ENCODE peak calls at places on chromosomes 11 and 22, in nine cellular contexts. O is spleen, C is GM06990, L is left ventricle myocardium inferior, Y is pancreas, U is fibroblast of mammary gland, G is astrocyte of the spinal cord, S is NB4, T is fibroblast of the aortic adventitia. F is an unnamed sample.

GRCh38 chr11:44548032-44548695 is 17.3 kb upstream of the CD82 start:
- DNase-seq in O (no peak), C (no peak), L (no peak), Y (no peak), U (no peak), G (no peak), S (no peak), T (no peak), F (no peak)

GRCh38 chr11:64306876-64307622 is 1.7 kb downstream of the ESRRA start:
- DNase-seq in O (peak), C (no peak), L (no peak), Y (no peak), U (no peak), G (no peak), S (peak), T (no peak), F (peak)

GRCh38 chr11:4072668-4073285 is 21.8 kb upstream of the RRM1 start:
- DNase-seq in O (no peak), C (no peak), L (no peak), Y (peak), U (peak), G (peak), S (peak), T (peak), F (peak)

GRCh38 chr22:20457506-20458240 is 20.0 kb upstream of the SCARF2 start:
- DNase-seq in O (peak), C (no peak), L (no peak), Y (no peak), U (no peak), G (no peak), S (no peak), T (no peak), F (no peak)

GRCh38 chr11:16605440-16605970 is 132.9 kb upstream of the C11orf58 start:
- DNase-seq in O (peak), C (no peak), L (no peak), Y (peak), U (no peak), G (peak), S (no peak), T (no peak), F (no peak)

GRCh38 chr11:59891781-59892181 is 13.2 kb downstream of the OOSP3 start:
- DNase-seq in O (no peak), C (no peak), L (no peak), Y (no peak), U (no peak), G (no peak), S (peak), T (no peak), F (no peak)

GRCh38 chr11:107197932-107198331 is 179.7 kb upstream of the GUCY1A2 start:
- DNase-seq in O (no peak), C (no peak), L (no peak), Y (no peak), U (no peak), G (no peak), S (no peak), T (no peak), F (no peak)

GRCh38 chr11:97961431-97961830 is 1059.3 kb upstream of the CNTN5 start:
- DNase-seq in O (no peak), C (no peak), L (no peak), Y (no peak), U (no peak), G (no peak), S (no peak), T (no peak), F (no peak)

GRCh38 chr11:17771415-17771814 is 36.8 kb downstream of the KCNC1 start:
- DNase-seq in O (no peak), C (no peak), L (no peak), Y (no peak), U (no peak), G (no peak), S (no peak), T (no peak), F (no peak)

GRCh38 chr22:18042685-18043084 is 18.3 kb upstream of the MICAL3 start:
- DNase-seq in O (no peak), C (no peak), L (no peak), Y (no peak), U (no peak), G (no peak), S (peak), T (no peak), F (no peak)

GRCh38 chr11:110069158-110069737 is 23.9 kb upstream of the ZC3H12C start:
- DNase-seq in O (no peak), C (no peak), L (peak), Y (no peak), U (peak), G (peak), S (peak), T (peak), F (peak)

GRCh38 chr22:23542933-23543332 is 37.2 kb downstream of the IGLL1 start:
- DNase-seq in O (no peak), C (no peak), L (no peak), Y (no peak), U (peak), G (no peak), S (no peak), T (peak), F (no peak)

GRCh38 chr11:72958790-72959189 is 144.6 kb downstream of the ATG16L2 start:
- DNase-seq in O (no peak), C (no peak), L (no peak), Y (no peak), U (no peak), G (no peak), S (no peak), T (no peak), F (no peak)

GRCh38 chr11:1227551-1228182 is 4.8 kb downstream of the MUC5B start:
- DNase-seq in O (peak), C (no peak), L (no peak), Y (no peak), U (no peak), G (no peak), S (no peak), T (no peak), F (no peak)

GRCh38 chr22:46663001-46663400 is 42.8 kb downstream of the GRAMD4 start:
- DNase-seq in O (no peak), C (no peak), L (no peak), Y (no peak), U (no peak), G (no peak), S (no peak), T (no peak), F (no peak)

GRCh38 chr22:35480627-35481565 is 59.7 kb upstream of the RASD2 start:
- DNase-seq in O (peak), C (no peak), L (no peak), Y (no peak), U (no peak), G (no peak), S (no peak), T (no peak), F (no peak)

GRCh38 chr11:70210051-70210501 is 7.0 kb downstream of the FADD start:
- DNase-seq in O (peak), C (no peak), L (no peak), Y (no peak), U (peak), G (peak), S (no peak), T (peak), F (no peak)

GRCh38 chr22:35154937-35155387 is 89.0 kb downstream of the ISX start:
- DNase-seq in O (peak), C (no peak), L (peak), Y (peak), U (peak), G (peak), S (peak), T (peak), F (peak)

GRCh38 chr22:17120281-17120680 is 879 bp downstream of the TMEM121B start:
- DNase-seq in O (peak), C (peak), L (peak), Y (peak), U (peak), G (peak), S (peak), T (peak), F (peak)

GRCh38 chr11:93498099-93499040 is 44.8 kb downstream of the SMCO4 start:
- DNase-seq in O (no peak), C (no peak), L (no peak), Y (no peak), U (peak), G (peak), S (no peak), T (peak), F (no peak)

GRCh38 chr22:17234144-17234623 is 14.9 kb upstream of the ADA2 start:
- DNase-seq in O (peak), C (no peak), L (no peak), Y (no peak), U (peak), G (no peak), S (no peak), T (no peak), F (no peak)

GRCh38 chr11:34970480-34970879 is 54.1 kb downstream of the PDHX start:
- DNase-seq in O (no peak), C (no peak), L (no peak), Y (no peak), U (peak), G (no peak), S (no peak), T (no peak), F (no peak)

GRCh38 chr11:10984250-10984649 is 126.4 kb upstream of the ZBED5 start:
- DNase-seq in O (no peak), C (no peak), L (no peak), Y (no peak), U (peak), G (no peak), S (peak), T (no peak), F (no peak)

GRCh38 chr11:71193431-71193830 is 58.9 kb downstream of the SHANK2 start:
- DNase-seq in O (peak), C (no peak), L (no peak), Y (no peak), U (no peak), G (no peak), S (no peak), T (no peak), F (no peak)

GRCh38 chr22:32539631-32540449 is 65.2 kb downstream of the FBXO7 start:
- DNase-seq in O (no peak), C (no peak), L (no peak), Y (no peak), U (no peak), G (no peak), S (peak), T (no peak), F (peak)

GRCh38 chr11:120125005-120125404 is 12.9 kb downstream of the TRIM29 start:
- DNase-seq in O (no peak), C (no peak), L (no peak), Y (no peak), U (peak), G (peak), S (peak), T (no peak), F (no peak)

GRCh38 chr11:119107538-119108150 is 500 bp downstream of the C2CD2L start:
- DNase-seq in O (no peak), C (no peak), L (no peak), Y (no peak), U (no peak), G (no peak), S (peak), T (no peak), F (no peak)

GRCh38 chr11:110125632-110126031 is 32.4 kb downstream of the ZC3H12C start:
- DNase-seq in O (no peak), C (no peak), L (no peak), Y (no peak), U (peak), G (peak), S (no peak), T (peak), F (no peak)

GRCh38 chr22:50360578-50360977 is 17.5 kb downstream of the PPP6R2 start:
- DNase-seq in O (no peak), C (no peak), L (no peak), Y (no peak), U (no peak), G (no peak), S (no peak), T (no peak), F (no peak)

GRCh38 chr11:104221455-104221854 is 57.5 kb upstream of the PDGFD start:
- DNase-seq in O (no peak), C (no peak), L (no peak), Y (no peak), U (no peak), G (no peak), S (no peak), T (no peak), F (no peak)

GRCh38 chr11:11074686-11075370 is 217.0 kb upstream of the ZBED5 start:
- DNase-seq in O (no peak), C (no peak), L (no peak), Y (no peak), U (no peak), G (no peak), S (no peak), T (no peak), F (no peak)

GRCh38 chr11:67354314-67355022 is 1.1 kb upstream of the POLD4 start:
- DNase-seq in O (peak), C (no peak), L (peak), Y (peak), U (peak), G (peak), S (peak), T (peak), F (no peak)
- TF ChIP-seq CTCF in O (no peak), C (no peak), L (peak), Y (no peak), U (peak), G (peak), S (no peak), T (peak), F (no peak)

GRCh38 chr11:62030071-62030684 is 62.7 kb upstream of the FTH1 start:
- DNase-seq in O (no peak), C (no peak), L (no peak), Y (no peak), U (no peak), G (no peak), S (no peak), T (peak), F (no peak)

GRCh38 chr11:62020661-62021060 is 53.2 kb upstream of the FTH1 start:
- DNase-seq in O (peak), C (no peak), L (no peak), Y (no peak), U (peak), G (no peak), S (no peak), T (peak), F (no peak)

GRCh38 chr11:62026739-62027138 is 59.3 kb upstream of the FTH1 start:
- DNase-seq in O (no peak), C (no peak), L (no peak), Y (no peak), U (no peak), G (no peak), S (no peak), T (no peak), F (no peak)

GRCh38 chr11:62025429-62026105 is 58.1 kb upstream of the FTH1 start:
- DNase-seq in O (peak), C (peak), L (peak), Y (peak), U (peak), G (peak), S (peak), T (peak), F (peak)

DNA sequence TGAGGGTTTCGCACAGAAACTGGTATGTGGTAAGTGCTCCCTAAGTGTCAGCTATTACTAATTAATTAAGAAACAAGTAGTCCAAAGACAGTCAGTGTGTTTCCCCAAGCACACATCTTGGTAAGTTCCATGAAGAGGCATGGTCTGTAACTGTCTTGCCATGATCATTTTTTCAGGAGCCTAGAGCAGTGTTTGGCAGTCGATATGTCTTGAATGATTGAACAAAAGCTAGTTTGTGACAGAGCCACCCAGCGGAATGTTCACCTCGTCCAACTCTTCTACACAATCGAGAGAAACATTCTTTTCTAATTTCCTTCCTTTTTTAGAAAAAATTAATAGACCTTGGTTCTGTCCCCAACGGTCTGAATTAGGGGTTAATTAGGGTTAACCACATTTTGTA is 57.5 kb upstream of the FTH1 start:
- DNase-seq in O (no peak), C (no peak), L (no peak), Y (no peak), U (no peak), G (no peak), S (peak), T (no peak), F (no peak)
- H3K4me3 ChIP-seq in O (no peak), C (no peak), L (peak), Y (no peak), U (no peak), G (no peak), S (peak), T (no peak), F (no peak)

DNA sequence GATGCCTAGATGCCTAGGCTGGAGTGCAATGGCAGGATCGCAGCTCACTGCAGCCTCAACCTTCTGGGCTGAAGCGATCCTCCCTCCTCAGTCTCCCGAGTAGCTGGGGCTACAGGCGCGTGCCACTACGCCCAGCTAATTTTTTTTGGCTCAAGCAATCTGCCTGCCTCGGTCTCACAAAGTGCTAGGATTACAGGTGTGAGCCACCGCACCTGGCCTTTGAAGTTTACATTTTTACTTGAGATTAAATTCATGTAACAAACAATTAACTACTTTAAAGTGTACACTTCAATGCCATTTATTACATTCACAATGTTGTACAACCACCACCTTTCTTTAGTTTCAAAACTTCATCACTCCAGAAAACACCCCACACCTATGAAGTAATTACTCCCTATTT is 3.5 kb upstream of the FOSL1 start:
- DNase-seq in O (no peak), C (no peak), L (no peak), Y (no peak), U (no peak), G (no peak), S (no peak), T (no peak), F (no peak)
- TF ChIP-seq CTCF in O (no peak), C (no peak), L (no peak), Y (no peak), U (no peak), G (no peak), S (no peak), T (no peak), F (no peak)

GRCh38 chr11:2862950-2863618 is 22.5 kb downstream of the CDKN1C start:
- DNase-seq in O (no peak), C (no peak), L (peak), Y (no peak), U (no peak), G (peak), S (peak), T (no peak), F (no peak)

GRCh38 chr11:2859706-2860037 is 25.9 kb downstream of the CDKN1C start:
- DNase-seq in O (no peak), C (no peak), L (no peak), Y (no peak), U (no peak), G (no peak), S (no peak), T (no peak), F (no peak)

GRCh38 chr11:2862395-2862949 is 23.1 kb downstream of the CDKN1C start:
- DNase-seq in O (no peak), C (no peak), L (no peak), Y (no peak), U (no peak), G (no peak), S (no peak), T (no peak), F (no peak)

GRCh38 chr11:2858995-2859705 is 26.4 kb downstream of the CDKN1C start:
- DNase-seq in O (no peak), C (no peak), L (no peak), Y (no peak), U (no peak), G (no peak), S (no peak), T (no peak), F (no peak)

GRCh38 chr11:2860636-2861035 is 24.9 kb downstream of the CDKN1C start:
- DNase-seq in O (no peak), C (no peak), L (no peak), Y (no peak), U (peak), G (peak), S (peak), T (no peak), F (peak)
- H3K4me3 ChIP-seq in O (no peak), C (no peak), L (no peak), Y (no peak), U (no peak), G (no peak), S (no peak), T (no peak), F (no peak)

GRCh38 chr11:90438069-90438468 is 215.2 kb upstream of the CHORDC1 start:
- DNase-seq in O (no peak), C (no peak), L (no peak), Y (no peak), U (no peak), G (no peak), S (no peak), T (no peak), F (no peak)

GRCh38 chr11:90434858-90435257 is 212.0 kb upstream of the CHORDC1 start:
- DNase-seq in O (no peak), C (no peak), L (no peak), Y (no peak), U (no peak), G (no peak), S (peak), T (no peak), F (peak)
- TF ChIP-seq CTCF in O (no peak), C (no peak), L (peak), Y (no peak), U (no peak), G (no peak), S (no peak), T (no peak), F (peak)

DNA sequence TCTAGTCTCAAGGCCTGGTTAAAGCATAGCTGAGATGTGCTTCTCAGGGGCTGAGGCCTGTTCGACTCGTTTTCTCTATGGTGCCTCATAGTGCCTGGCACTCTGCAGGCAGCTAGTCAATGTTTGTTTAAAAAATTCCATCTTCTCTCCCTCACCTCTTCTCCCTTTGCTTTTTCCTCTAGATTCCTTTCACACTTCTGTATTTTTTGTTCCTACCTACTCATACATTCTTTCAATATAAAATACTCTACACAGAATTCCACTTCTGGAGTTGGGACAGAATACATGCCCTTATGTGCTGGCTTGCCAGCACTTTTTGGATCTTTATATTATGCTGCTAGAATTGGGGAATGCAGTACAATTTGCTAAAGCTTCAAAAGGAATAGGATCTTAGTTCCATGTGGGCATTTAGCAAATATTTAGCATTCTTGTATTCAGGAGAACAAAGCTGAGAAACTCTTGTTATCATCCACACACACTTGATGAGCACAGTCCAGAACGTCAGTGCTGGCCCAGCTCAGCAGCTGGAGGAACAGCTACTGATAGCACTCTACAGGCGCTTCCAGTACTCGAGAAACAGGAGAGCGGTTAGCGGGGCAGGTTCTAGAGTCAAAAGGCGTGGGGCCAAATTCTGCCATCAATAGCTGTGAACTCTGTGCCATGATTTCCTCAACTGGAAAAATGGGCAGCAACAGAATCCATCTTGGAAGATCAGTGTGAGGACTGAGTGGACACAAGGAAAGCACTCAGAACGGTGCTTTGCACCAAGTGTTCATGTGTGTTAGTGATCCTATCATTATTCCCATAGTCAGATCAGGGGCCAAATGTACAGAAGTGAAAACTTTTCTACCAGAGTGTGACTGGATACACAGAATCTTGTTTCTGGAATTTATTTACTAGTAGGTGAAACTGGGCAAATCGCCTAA is 3.4 kb downstream of the JOSD1 start:
- DNase-seq in O (no peak), C (no peak), L (no peak), Y (no peak), U (peak), G (peak), S (no peak), T (peak), F (no peak)
- H3K4me3 ChIP-seq in O (no peak), C (peak), L (peak), Y (no peak), U (peak), G (peak), S (peak), T (peak), F (no peak)

F was measured in GM12865.